ENCODE peak calls at places on chromosomes 7 and 10, in seven cellular contexts. K, Q, O, J, V, P and R are unnamed samples.

GRCh38 chr7:141944811-141945210 is 2.0 kb downstream of the CLEC5A start:
- DNase-seq in K (no peak), Q (no peak), O (no peak), J (no peak), V (no peak), P (no peak), R (no peak)

GRCh38 chr7:47408675-47409074 is 173.2 kb downstream of the TNS3 start:
- DNase-seq in K (no peak), Q (no peak), O (no peak), J (no peak), V (no peak), P (no peak), R (no peak)

GRCh38 chr10:96299383-96299782 is 4.9 kb upstream of the DNTT start:
- DNase-seq in K (no peak), Q (no peak), O (no peak), J (no peak), V (no peak), P (no peak), R (no peak)

GRCh38 chr7:137655804-137656203 is 191.0 kb downstream of the DGKI start:
- DNase-seq in K (no peak), Q (no peak), O (no peak), J (no peak), V (no peak), P (no peak), R (no peak)

GRCh38 chr10:28307267-28307666 is 4.4 kb upstream of the MPP7 start:
- DNase-seq in K (no peak), Q (no peak), O (no peak), J (no peak), V (no peak), P (no peak), R (no peak)

GRCh38 chr7:7565018-7565680 is 1.5 kb upstream of the MIOS start:
- DNase-seq in K (no peak), Q (no peak), O (no peak), J (no peak), V (no peak), P (no peak), R (no peak)

GRCh38 chr7:38368191-38368605 is 94.8 kb upstream of the TARP start:
- DNase-seq in K (peak), Q (peak), O (peak), J (peak), V (peak), P (no peak), R (peak)

GRCh38 chr7:106262268-106262881 is 22.4 kb downstream of the NAMPT start:
- DNase-seq in K (no peak), Q (no peak), O (no peak), J (no peak), V (no peak), P (no peak), R (no peak)

GRCh38 chr10:24694086-24694485 is 29.6 kb downstream of the ARHGAP21 start:
- DNase-seq in K (no peak), Q (no peak), O (no peak), J (no peak), V (no peak), P (no peak), R (no peak)

GRCh38 chr7:22702516-22702915 is 24.5 kb upstream of the IL6 start:
- DNase-seq in K (no peak), Q (no peak), O (no peak), J (no peak), V (no peak), P (no peak), R (no peak)

GRCh38 chr7:1931248-1931950 is 261.3 kb downstream of the ELFN1 start:
- DNase-seq in K (no peak), Q (no peak), O (no peak), J (no peak), V (no peak), P (no peak), R (no peak)

GRCh38 chr10:128047991-128048826 is 78.0 kb downstream of the MKI67 start:
- DNase-seq in K (no peak), Q (no peak), O (no peak), J (no peak), V (peak), P (no peak), R (no peak)

GRCh38 chr10:97002670-97003069 is 170.6 kb downstream of the LCOR start:
- DNase-seq in K (no peak), Q (no peak), O (no peak), J (no peak), V (no peak), P (no peak), R (no peak)

GRCh38 chr10:102597131-102597891 is 47.0 kb upstream of the TRIM8 start:
- DNase-seq in K (no peak), Q (no peak), O (no peak), J (no peak), V (peak), P (no peak), R (no peak)

GRCh38 chr7:40866601-40867000 is 731.8 kb downstream of the SUGCT start:
- DNase-seq in K (no peak), Q (no peak), O (no peak), J (no peak), V (no peak), P (no peak), R (peak)

GRCh38 chr7:47149971-47150370 is 431.9 kb downstream of the TNS3 start:
- DNase-seq in K (no peak), Q (no peak), O (no peak), J (no peak), V (no peak), P (no peak), R (no peak)

GRCh38 chr10:89625041-89625765 is 19.8 kb downstream of the PANK1 start:
- DNase-seq in K (no peak), Q (no peak), O (no peak), J (no peak), V (no peak), P (no peak), R (no peak)

GRCh38 chr10:80453392-80453714 is 757 bp upstream of the TSPAN14 start:
- DNase-seq in K (no peak), Q (no peak), O (no peak), J (no peak), V (no peak), P (no peak), R (no peak)

GRCh38 chr7:326273-326672 is 36.3 kb downstream of the FOXL3 start:
- DNase-seq in K (no peak), Q (no peak), O (no peak), J (no peak), V (no peak), P (no peak), R (no peak)

DNA sequence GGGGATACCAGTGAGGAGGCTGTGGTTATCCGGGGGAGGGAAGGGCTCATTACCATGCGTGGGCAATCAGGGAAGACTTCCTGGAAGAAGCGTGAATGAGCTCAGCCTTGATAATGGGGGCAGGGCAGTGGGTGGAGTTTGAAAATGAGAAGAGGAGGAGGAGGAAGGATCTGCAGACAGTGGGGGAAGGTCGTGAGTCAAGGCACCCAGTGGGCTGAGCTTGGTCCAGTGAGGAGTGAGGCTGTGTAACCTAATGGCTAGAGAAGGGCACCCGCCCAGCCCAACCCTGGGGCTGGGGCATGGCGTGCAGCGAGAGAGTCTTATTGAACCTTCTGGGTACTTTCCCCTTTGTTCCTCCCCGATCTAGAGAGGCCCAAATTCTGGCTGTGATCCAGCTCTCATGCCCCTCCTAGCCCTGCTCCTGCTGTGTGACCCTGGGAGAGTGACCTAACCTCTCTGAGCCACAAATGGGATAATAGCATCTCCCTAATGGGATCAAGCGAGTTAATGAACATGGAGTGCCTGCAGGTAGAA is 31.5 kb downstream of the CLIP2 start:
- DNase-seq in K (no peak), Q (no peak), O (peak), J (peak), V (no peak), P (no peak), R (no peak)
- TF ChIP-seq JUND in K (no peak), Q (no peak), O (no peak), J (no peak), V (no peak), P (no peak), R (no peak)

GRCh38 chr10:1278304-1278703 is 222.1 kb downstream of the WDR37 start:
- DNase-seq in K (no peak), Q (no peak), O (peak), J (no peak), V (no peak), P (no peak), R (no peak)

GRCh38 chr10:1284076-1284475 is 227.9 kb downstream of the WDR37 start:
- DNase-seq in K (no peak), Q (no peak), O (no peak), J (no peak), V (no peak), P (no peak), R (no peak)

GRCh38 chr10:1280436-1281401 is 224.5 kb downstream of the WDR37 start:
- DNase-seq in K (no peak), Q (no peak), O (no peak), J (no peak), V (no peak), P (no peak), R (no peak)

GRCh38 chr10:1281402-1281782 is 225.2 kb downstream of the WDR37 start:
- DNase-seq in K (no peak), Q (no peak), O (no peak), J (no peak), V (no peak), P (no peak), R (no peak)
- TF ChIP-seq JUND in K (no peak), Q (no peak), O (no peak), J (no peak), V (no peak), P (no peak), R (no peak)

GRCh38 chr7:21653623-21654022 is 110.8 kb downstream of the DNAH11 start:
- DNase-seq in K (no peak), Q (no peak), O (no peak), J (no peak), V (no peak), P (no peak), R (no peak)

DNA sequence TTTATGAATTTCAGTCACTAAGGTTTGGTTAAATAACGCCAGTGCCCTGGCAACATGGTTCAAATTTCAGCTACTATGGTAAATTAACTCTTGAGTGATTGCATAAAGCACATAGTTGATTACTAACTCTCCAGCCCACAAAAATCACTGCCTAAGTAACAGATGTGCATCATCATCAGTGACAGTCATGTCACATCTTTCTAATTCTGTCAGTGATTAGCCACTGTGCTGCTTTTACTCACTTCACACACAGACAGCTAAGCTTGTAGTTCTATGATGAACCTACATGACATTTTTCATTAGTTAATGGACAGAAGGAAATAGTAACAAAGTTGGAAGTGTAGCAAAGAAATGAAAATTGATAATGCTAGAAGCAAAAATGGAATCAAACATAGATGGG is 108.9 kb downstream of the DNAH11 start:
- DNase-seq in K (no peak), Q (no peak), O (no peak), J (no peak), V (no peak), P (no peak), R (no peak)
- TF ChIP-seq JUND in K (no peak), Q (no peak), O (no peak), J (no peak), V (no peak), P (no peak), R (no peak)

GRCh38 chr10:79159141-79159619 is 90.4 kb downstream of the ZMIZ1 start:
- DNase-seq in K (no peak), Q (no peak), O (peak), J (no peak), V (no peak), P (no peak), R (no peak)
- TF ChIP-seq JUND in K (no peak), Q (no peak), O (peak), J (no peak), V (no peak), P (no peak), R (no peak)

GRCh38 chr10:126638542-126638941 is 32.0 kb downstream of the C10orf90 start:
- DNase-seq in K (no peak), Q (no peak), O (no peak), J (peak), V (no peak), P (no peak), R (no peak)
- TF ChIP-seq JUND in K (no peak), Q (no peak), O (no peak), J (no peak), V (no peak), P (no peak), R (no peak)

DNA sequence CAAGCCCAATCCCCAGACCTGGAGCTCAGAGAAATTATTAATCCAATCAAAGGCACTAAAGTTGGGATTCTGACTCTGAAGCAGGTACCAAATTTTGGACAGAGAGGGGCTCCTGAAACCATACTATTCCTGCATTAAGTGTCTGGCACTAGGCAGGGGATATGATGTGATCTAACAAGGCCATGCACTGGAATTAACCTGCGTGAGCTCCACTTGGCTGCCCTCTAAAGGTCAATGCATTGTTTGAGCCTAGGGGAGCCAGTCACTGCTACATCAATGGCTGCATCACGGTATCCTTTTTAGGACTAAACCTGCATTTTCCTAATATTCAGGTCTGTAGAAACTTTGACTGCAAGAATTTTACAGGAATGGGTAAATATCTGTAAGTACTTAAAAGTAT is 42.1 kb downstream of the ST8SIA6 start:
- DNase-seq in K (no peak), Q (no peak), O (no peak), J (peak), V (no peak), P (no peak), R (no peak)
- TF ChIP-seq JUND in K (no peak), Q (no peak), O (no peak), J (peak), V (no peak), P (no peak), R (no peak)

DNA sequence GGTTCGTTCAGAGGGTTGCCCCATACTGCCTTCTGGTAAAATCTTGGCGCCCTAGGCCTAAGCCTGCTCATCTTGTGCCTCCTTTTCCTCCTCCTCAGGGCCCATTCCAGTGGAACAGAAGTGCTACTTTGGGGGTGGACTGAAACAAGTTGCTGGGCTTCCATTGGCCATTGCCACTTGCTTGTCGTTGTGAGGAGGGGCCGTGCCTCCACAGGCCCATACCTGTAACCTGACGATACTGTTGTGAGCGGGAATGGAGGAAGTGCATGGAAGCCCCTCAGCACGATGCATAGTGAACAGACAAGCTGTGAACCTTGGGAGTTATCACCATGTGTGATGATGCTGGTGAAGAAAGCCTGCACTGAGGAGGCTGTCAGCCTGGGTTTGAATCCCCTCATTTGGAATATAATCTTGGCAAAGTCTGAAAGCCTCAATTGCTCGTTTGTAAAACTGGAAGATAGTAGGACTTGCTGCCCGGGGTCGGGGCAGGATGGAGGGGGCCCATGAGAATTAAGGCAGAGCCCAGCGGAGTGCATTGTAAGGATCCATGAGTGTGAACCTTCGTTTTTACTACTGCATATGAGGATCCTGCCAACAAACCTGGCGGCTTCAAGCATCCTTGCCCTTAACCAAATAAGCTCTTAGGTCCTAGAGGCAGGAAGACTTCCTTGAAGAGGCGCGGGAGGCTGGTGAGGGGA is 671 bp upstream of the PAPSS2 start:
- DNase-seq in K (no peak), Q (no peak), O (no peak), J (no peak), V (no peak), P (no peak), R (peak)
- TF ChIP-seq JUND in K (no peak), Q (no peak), O (no peak), J (no peak), V (no peak), P (no peak), R (no peak)

DNA sequence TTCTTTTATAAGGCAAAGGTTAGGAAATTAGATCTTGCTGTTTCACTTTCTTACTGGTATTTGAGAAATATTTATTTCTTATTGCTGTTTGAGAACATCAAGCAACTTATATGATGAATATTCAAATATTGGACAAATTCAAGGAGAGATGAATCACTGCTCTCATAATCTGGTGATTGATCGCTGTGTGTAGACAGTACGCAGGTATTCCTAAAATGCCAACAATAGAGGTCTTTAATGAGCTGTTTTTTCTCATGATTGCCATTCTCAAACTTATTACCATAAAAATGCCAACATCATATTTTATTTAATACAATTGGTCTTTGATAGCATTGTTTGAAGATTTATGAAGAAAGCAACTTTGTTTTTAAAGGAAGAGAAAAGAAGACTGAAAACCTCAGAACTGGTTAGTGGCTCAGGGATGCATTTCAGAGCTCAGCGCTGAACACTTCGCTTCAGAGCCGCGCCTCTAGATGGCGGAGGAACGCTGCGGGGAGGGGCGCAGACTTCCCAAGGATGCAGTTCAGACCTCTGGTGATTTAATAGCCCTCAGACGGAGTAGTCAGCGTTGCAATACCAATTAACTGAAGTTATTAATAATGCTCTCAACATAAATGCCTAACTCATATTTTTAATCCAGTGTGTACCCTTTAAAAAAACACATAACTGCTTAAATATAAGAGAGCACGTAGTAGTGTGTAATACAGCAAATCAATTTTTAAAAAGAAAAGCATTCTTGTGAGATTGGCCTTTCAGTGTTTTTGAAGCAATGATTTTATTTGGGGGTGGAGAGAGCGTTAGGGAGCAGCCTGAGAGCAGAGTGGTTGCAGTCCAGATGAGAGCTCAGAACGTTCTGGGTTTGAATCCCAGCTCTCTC is 38.5 kb upstream of the STEAP4 start:
- DNase-seq in K (peak), Q (peak), O (peak), J (peak), V (peak), P (no peak), R (no peak)
- TF ChIP-seq JUND in K (no peak), Q (no peak), O (no peak), J (no peak), V (no peak), P (no peak), R (no peak)

GRCh38 chr7:95725170-95725569 is 47.2 kb upstream of the DYNC1I1 start:
- DNase-seq in K (no peak), Q (no peak), O (no peak), J (no peak), V (no peak), P (no peak), R (no peak)
- TF ChIP-seq JUND in K (no peak), Q (no peak), O (no peak), J (no peak), V (no peak), P (no peak), R (no peak)